ENCODE peak calls at places on chromosomes 11 and 22, in six cellular contexts. N is AG10803; C is GM13976; R is pancreas; A is A549; T is CD4-positive, alpha-beta T cell. F is an unnamed sample.

GRCh38 chr11:70498171-70498571 is 99.8 kb downstream of the CTTN start:
- DNase-seq in A (no peak), N (no peak), T (no peak), C (no peak), R (no peak), F (no peak)

GRCh38 chr11:129143335-129143734 is 48.8 kb downstream of the ARHGAP32 start:
- DNase-seq in T (no peak), N (peak), A (peak), C (no peak), R (peak), F (peak)

GRCh38 chr22:39621826-39622225 is 51.3 kb downstream of the CACNA1I start:
- DNase-seq in N (no peak), T (no peak), R (no peak), C (no peak), A (no peak), F (no peak)

GRCh38 chr11:116641561-116642045 is 131.2 kb downstream of the BUD13 start:
- DNase-seq in C (peak), T (no peak), R (peak), N (peak), A (peak), F (peak)

GRCh38 chr11:111944651-111945051 is 7.5 kb downstream of the DIXDC1 start:
- DNase-seq in N (peak), C (no peak), R (no peak), A (peak), T (no peak), F (no peak)

GRCh38 chr22:48968201-48968959 is 859.3 kb downstream of the BRD1 start:
- DNase-seq in C (no peak), T (no peak), A (peak), R (no peak), N (no peak), F (peak)

GRCh38 chr11:109940816-109941215 is 152.4 kb upstream of the ZC3H12C start:
- DNase-seq in C (no peak), N (peak), R (no peak), A (peak), T (no peak), F (no peak)

GRCh38 chr11:12209096-12209495 is 98.7 kb downstream of the MICAL2 start:
- DNase-seq in C (no peak), A (no peak), N (no peak), T (no peak), R (no peak), F (no peak)

GRCh38 chr11:1933416-1934325 is 13.5 kb upstream of the MRPL23 start:
- DNase-seq in R (no peak), T (no peak), N (no peak), A (no peak), C (no peak), F (no peak)

GRCh38 chr11:14373941-14374646 is 15.1 kb upstream of the RRAS2 start:
- DNase-seq in R (no peak), T (no peak), C (no peak), A (peak), N (peak), F (no peak)

GRCh38 chr22:35451602-35452001 is 51.7 kb downstream of the MCM5 start:
- DNase-seq in C (no peak), R (no peak), N (no peak), A (no peak), T (no peak), F (no peak)

GRCh38 chr11:114883472-114883871 is 205.1 kb downstream of the NXPE2 start:
- DNase-seq in T (no peak), N (no peak), A (no peak), R (no peak), C (no peak), F (no peak)

GRCh38 chr11:36376888-36377758 is 81.0 kb downstream of the PRR5L start:
- DNase-seq in T (peak), A (peak), C (peak), N (peak), R (peak), F (peak)

GRCh38 chr11:15685311-15685710 is 570.6 kb downstream of the INSC start:
- DNase-seq in T (no peak), C (no peak), R (no peak), N (no peak), A (no peak), F (peak)

GRCh38 chr11:123061403-123062157 is at the start of gene HSPA8:
- DNase-seq in N (peak), R (peak), T (peak), C (no peak), A (peak), F (peak)

GRCh38 chr11:71483689-71484088 is 30.7 kb downstream of the NADSYN1 start:
- DNase-seq in C (no peak), R (no peak), N (no peak), A (no peak), T (no peak), F (no peak)

GRCh38 chr11:13354335-13354734 is 76.7 kb downstream of the BMAL1 start:
- DNase-seq in A (peak), R (no peak), T (no peak), C (no peak), N (peak), F (no peak)

GRCh38 chr22:46219650-46220049 is 30.4 kb downstream of the CDPF1 start:
- DNase-seq in R (no peak), T (no peak), A (no peak), C (no peak), N (no peak), F (no peak)

GRCh38 chr11:102012946-102013345 is 34.3 kb upstream of the CFAP300 start:
- DNase-seq in N (no peak), T (no peak), R (no peak), A (no peak), C (no peak), F (no peak)

GRCh38 chr11:125345706-125346561 is 150.1 kb downstream of the FEZ1 start:
- DNase-seq in C (peak), N (peak), R (peak), T (peak), A (peak), F (peak)

GRCh38 chr22:45777046-45777851 is 105.6 kb downstream of the ATXN10 start:
- DNase-seq in A (peak), T (no peak), R (no peak), N (peak), C (no peak), F (no peak)

GRCh38 chr22:20578192-20578591 is 70.8 kb downstream of the MED15 start:
- DNase-seq in R (no peak), T (no peak), A (no peak), C (no peak), N (no peak), F (no peak)

GRCh38 chr11:112225753-112226061 is 521 bp upstream of the PTS start:
- DNase-seq in R (no peak), T (no peak), C (no peak), N (peak), A (no peak), F (peak)

GRCh38 chr11:77968337-77968736 is 26.1 kb downstream of the INTS4 start:
- DNase-seq in N (no peak), R (no peak), C (no peak), A (no peak), T (no peak), F (no peak)

GRCh38 chr22:47221840-47222615 is 459.6 kb downstream of the TBC1D22A start:
- DNase-seq in A (no peak), R (no peak), T (no peak), N (no peak), C (no peak), F (no peak)

GRCh38 chr11:68575025-68575665 is 109.2 kb upstream of the GAL start:
- DNase-seq in A (no peak), C (no peak), N (no peak), T (no peak), R (no peak), F (no peak)

GRCh38 chr11:102323542-102324261 is 6.4 kb downstream of the BIRC3 start:
- DNase-seq in A (no peak), C (no peak), R (no peak), N (peak), T (no peak), F (no peak)

GRCh38 chr11:110600322-110600721 is 111.9 kb downstream of the ARHGAP20 start:
- DNase-seq in N (no peak), A (no peak), C (no peak), R (no peak), T (no peak), F (no peak)

GRCh38 chr22:24090581-24090980 is 79.5 kb downstream of the CABIN1 start:
- DNase-seq in T (no peak), N (no peak), A (no peak), C (no peak), R (no peak), F (no peak)

GRCh38 chr22:44143596-44143995 is 37.1 kb upstream of the PARVG start:
- DNase-seq in A (no peak), R (no peak), N (no peak), C (no peak), T (no peak), F (no peak)

GRCh38 chr11:6925636-6926207 is 504 bp upstream of the ZNF215 start:
- DNase-seq in R (no peak), N (peak), T (no peak), A (no peak), C (no peak), F (peak)

GRCh38 chr11:68216171-68216938 is 3.3 kb upstream of the KMT5B start:
- DNase-seq in N (no peak), T (no peak), C (no peak), R (peak), A (no peak), F (peak)

GRCh38 chr11:27453701-27454100 is 18.9 kb downstream of the LGR4 start:
- DNase-seq in A (no peak), N (no peak), R (no peak), C (no peak), T (no peak), F (no peak)

DNA sequence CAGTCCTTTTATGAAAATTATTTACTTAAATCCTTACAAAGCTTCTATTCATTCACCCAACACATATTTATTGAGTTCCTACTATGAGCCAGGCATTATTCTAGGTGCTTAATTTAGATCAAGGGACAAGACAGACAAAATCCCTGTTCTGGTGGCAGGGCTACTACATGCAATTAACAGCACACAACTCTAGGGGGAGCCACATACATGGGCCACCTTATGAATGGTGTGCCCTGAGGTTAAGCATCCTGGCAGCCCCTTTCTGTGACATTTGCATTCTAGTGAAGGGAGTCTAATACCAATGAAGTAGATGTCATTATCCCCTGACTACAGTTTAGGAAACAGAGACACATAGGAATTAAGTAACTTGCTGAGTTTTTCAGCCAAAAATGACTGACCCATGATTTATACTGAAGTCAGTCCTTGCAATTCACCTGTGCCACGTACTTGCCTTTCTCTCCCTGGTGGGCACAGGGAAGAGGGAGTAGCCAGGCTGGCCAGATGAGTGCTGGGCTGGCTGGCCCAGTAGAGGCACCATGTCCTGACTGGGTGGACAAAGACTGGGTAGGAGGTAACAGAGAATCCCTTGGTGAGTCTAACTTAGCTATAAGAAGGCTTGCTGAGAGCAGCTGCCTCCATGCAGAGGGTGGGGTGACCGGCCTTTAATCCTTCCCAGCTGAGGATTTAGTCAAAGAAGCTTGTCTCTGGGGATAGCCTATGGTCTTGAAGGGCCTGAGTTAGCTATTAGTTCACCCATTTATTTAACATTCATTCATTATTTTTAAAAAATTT is 52.0 kb upstream of the ELF5 start:
- DNase-seq in A (peak), R (no peak), N (no peak), C (peak), T (no peak), F (peak)
- TF ChIP-seq CTCF in A (peak), R (peak), N (peak), C (peak), T (no peak), F (peak)

DNA sequence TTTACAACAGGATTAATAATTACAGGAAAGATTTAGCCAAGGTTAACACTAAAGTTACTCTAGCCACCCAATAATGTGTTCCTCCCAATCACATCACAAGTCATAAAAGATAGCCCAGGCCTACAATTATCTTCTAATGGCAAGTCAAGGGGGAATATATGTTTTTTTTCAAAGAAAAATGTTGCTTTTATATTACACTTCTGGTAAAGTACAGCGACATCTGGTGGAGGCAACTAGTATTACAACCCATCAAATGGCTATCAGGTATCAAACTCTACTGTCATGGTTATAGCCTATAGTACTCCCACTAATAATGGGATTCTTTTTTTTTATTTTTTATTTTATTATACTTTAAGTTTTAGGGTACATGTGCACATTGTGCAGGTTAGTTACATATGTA is 71.8 kb downstream of the XRRA1 start:
- DNase-seq in N (no peak), C (no peak), T (no peak), R (no peak), A (peak), F (no peak)
- TF ChIP-seq CTCF in N (peak), C (no peak), T (peak), R (peak), A (peak), F (no peak)

DNA sequence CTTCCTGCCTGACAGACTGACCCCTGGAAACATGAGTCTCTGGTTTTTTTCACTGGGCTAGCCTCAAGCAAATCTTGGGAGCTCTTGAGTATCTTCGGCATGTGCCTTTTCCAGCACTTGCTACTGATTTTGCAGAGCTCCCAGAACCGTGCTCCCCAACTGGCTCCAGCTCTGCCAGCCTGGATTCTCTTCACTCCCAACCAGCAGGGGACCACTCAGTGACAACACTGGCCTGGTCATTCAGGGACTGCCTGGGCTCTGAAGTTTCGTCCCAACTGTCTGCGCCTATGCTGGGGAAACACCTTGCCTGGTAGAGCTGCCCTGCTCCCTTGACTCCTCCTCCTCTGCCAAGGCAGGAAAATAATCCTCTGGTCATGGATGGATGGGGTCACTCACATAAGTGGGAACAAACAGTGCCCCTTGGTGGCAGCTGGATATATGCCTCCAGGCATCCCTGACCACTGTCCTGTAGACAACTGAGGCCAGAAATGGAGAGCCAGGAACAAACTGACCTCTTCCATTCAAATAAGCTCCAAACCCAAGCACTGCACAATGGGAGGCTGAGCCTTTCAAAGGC is 30.2 kb downstream of the POLDIP3 start:
- DNase-seq in T (no peak), N (no peak), A (no peak), C (no peak), R (no peak), F (no peak)
- TF ChIP-seq CTCF in T (no peak), N (no peak), A (no peak), C (no peak), R (no peak), F (no peak)

GRCh38 chr11:10066441-10066840 is 227.6 kb downstream of the SBF2 start:
- DNase-seq in N (no peak), R (no peak), C (no peak), T (no peak), A (peak), F (no peak)

GRCh38 chr11:10067629-10068300 is 226.3 kb downstream of the SBF2 start:
- DNase-seq in A (no peak), N (no peak), R (no peak), T (no peak), C (no peak), F (no peak)

GRCh38 chr11:10064828-10065227 is 229.2 kb downstream of the SBF2 start:
- DNase-seq in T (no peak), R (no peak), A (no peak), N (no peak), C (no peak), F (no peak)
- TF ChIP-seq CTCF in T (no peak), R (no peak), A (no peak), N (no peak), C (no peak), F (no peak)

GRCh38 chr11:107804219-107804618 is 54.4 kb downstream of the SLC35F2 start:
- DNase-seq in N (no peak), T (no peak), A (no peak), R (no peak), C (no peak), F (no peak)

GRCh38 chr11:107801641-107802040 is 56.9 kb downstream of the SLC35F2 start:
- DNase-seq in C (no peak), N (no peak), R (no peak), T (no peak), A (no peak), F (no peak)

GRCh38 chr11:107799245-107799859 is 59.2 kb downstream of the SLC35F2 start:
- DNase-seq in R (peak), N (peak), T (peak), A (peak), C (peak), F (peak)
- TF ChIP-seq CTCF in R (peak), N (peak), T (peak), A (peak), C (peak), F (peak)

DNA sequence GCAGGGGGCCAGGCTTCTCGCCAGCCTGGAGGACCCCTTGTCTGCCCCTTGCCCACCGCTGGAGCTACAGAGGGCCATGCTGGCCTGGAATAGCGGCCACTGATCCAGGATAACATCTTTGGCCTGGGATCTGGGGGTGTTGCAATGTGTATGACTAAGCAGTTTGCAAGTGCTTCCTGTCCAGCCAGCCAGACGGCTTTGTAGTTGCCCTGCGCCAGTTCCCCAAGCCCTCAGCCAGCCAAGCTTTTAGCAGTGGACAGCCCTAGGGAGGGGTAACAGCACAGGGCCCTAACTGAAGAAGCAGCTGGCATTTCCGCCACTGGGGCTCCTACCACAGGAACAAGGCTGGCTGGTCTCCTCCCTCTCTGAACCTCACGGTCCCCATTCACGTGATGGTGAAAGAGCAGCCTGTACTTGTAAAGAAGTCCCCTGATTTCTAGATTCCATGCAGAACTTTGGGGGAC is 32.1 kb downstream of the UQCR10 start:
- DNase-seq in A (peak), C (no peak), R (peak), N (peak), T (no peak), F (peak)
- TF ChIP-seq CTCF in A (no peak), C (no peak), R (no peak), N (peak), T (no peak), F (no peak)

GRCh38 chr11:450809-451451 is 851 bp downstream of the PTDSS2 start:
- DNase-seq in R (peak), A (peak), T (peak), C (peak), N (peak), F (peak)
- TF ChIP-seq CTCF in R (no peak), A (peak), T (peak), C (no peak), N (peak), F (no peak)